ENCODE peak calls at places on chromosomes 7 and 10, in seven cellular contexts. Q is left lung, P is nucleus accumbens, E is IMR-90, I is T-helper 2 cell, D is GM04504, R is mesendoderm. Y is an unnamed sample.

GRCh38 chr10:57723305-57723704 is 544.4 kb downstream of the IPMK start:
- DNase-seq in Q (no peak), P (no peak), E (no peak), I (no peak), D (no peak), R (peak; percentile 47), Y (no peak)

GRCh38 chr7:88735920-88736319 is 23.6 kb upstream of the ZNF804B start:
- DNase-seq in Q (no peak), P (no peak), E (no peak), I (no peak), D (no peak), R (no peak), Y (no peak)

GRCh38 chr10:133439517-133440461 is 14.0 kb upstream of the SCART1 start:
- DNase-seq in Q (peak; percentile 64), P (no peak), E (no peak), I (no peak), D (no peak), R (no peak), Y (no peak)

GRCh38 chr10:55019461-55019860 is 218.4 kb upstream of the PCDH15 start:
- DNase-seq in Q (no peak), P (peak; percentile 20), E (no peak), I (no peak), D (no peak), R (no peak), Y (no peak)

GRCh38 chr10:129274928-129275474 is 192.0 kb upstream of the MGMT start:
- DNase-seq in Q (no peak), P (no peak), E (no peak), I (no peak), D (no peak), R (peak; percentile 79), Y (no peak)

GRCh38 chr7:151046603-151047573 is 1.4 kb upstream of the ASIC3 start:
- DNase-seq in Q (no peak), P (peak; percentile 33), E (peak; percentile 66), I (no peak), D (no peak), R (no peak), Y (peak; percentile 59)

GRCh38 chr7:32506266-32507054 is 11.2 kb downstream of the AVL9 start:
- DNase-seq in Q (no peak), P (no peak), E (peak; percentile 90), I (no peak), D (peak; percentile 84), R (no peak), Y (no peak)

GRCh38 chr10:125707852-125708468 is 11.5 kb upstream of the EDRF1 start:
- DNase-seq in Q (no peak), P (no peak), E (peak; percentile 35), I (no peak), D (peak; percentile 24), R (no peak), Y (no peak)

GRCh38 chr7:98249106-98249505 is 2.9 kb downstream of the TECPR1 start:
- DNase-seq in Q (no peak), P (no peak), E (no peak), I (no peak), D (no peak), R (no peak), Y (peak; percentile 46)

GRCh38 chr7:29297194-29297890 is 102.8 kb downstream of the CHN2 start:
- DNase-seq in Q (no peak), P (no peak), E (no peak), I (no peak), D (no peak), R (peak; percentile 60), Y (no peak)

GRCh38 chr7:131443496-131443895 is 112.9 kb downstream of the PODXL start:
- DNase-seq in Q (no peak), P (no peak), E (no peak), I (no peak), D (no peak), R (no peak), Y (no peak)

GRCh38 chr7:146773506-146773905 is 656.9 kb downstream of the CNTNAP2 start:
- DNase-seq in Q (no peak), P (no peak), E (no peak), I (no peak), D (no peak), R (no peak), Y (no peak)

GRCh38 chr10:88092975-88093374 is 229.6 kb downstream of the PTEN start:
- DNase-seq in Q (no peak), P (peak; percentile 24), E (no peak), I (no peak), D (no peak), R (no peak), Y (peak; percentile 77)

Y was measured in right cardiac atrium.